ENCODE peak calls at places on chromosomes 7 and 10, in five cellular contexts. One of them, this sample, is unnamed.

GRCh38 chr7:50393547-50394252 is 56.5 kb downstream of the FIGNL1 start:
- DNase-seq in astrocyte: no peak
- DNase-seq in stimulated activated CD8-positive, alpha-beta memory T cell treated with anti-CD3 and anti-CD28 coated beads, Interleukin-12 subunit alpha, Interleukin-12 subunit beta, amount 100 ng/mL, for 1 hour: no peak
- DNase-seq in kidney tubule cell: no peak
- DNase-seq in left kidney: no peak
- DNase-seq in this sample: no peak

GRCh38 chr10:22705534-22705933 is 8.8 kb downstream of the PIP4K2A start:
- DNase-seq in astrocyte: no peak
- DNase-seq in stimulated activated CD8-positive, alpha-beta memory T cell treated with anti-CD3 and anti-CD28 coated beads, Interleukin-12 subunit alpha, Interleukin-12 subunit beta, amount 100 ng/mL, for 1 hour: no peak
- DNase-seq in left kidney: no peak
- DNase-seq in kidney tubule cell: no peak
- DNase-seq in this sample: no peak

GRCh38 chr7:142636751-142637150 is 112.5 kb upstream of the PRSS1 start:
- DNase-seq in astrocyte: no peak
- DNase-seq in left kidney: no peak
- DNase-seq in stimulated activated CD8-positive, alpha-beta memory T cell treated with anti-CD3 and anti-CD28 coated beads, Interleukin-12 subunit alpha, Interleukin-12 subunit beta, amount 100 ng/mL, for 1 hour: no peak
- DNase-seq in kidney tubule cell: no peak
- DNase-seq in this sample: no peak

GRCh38 chr7:3309140-3309539 is 8.1 kb downstream of the SDK1 start:
- DNase-seq in kidney tubule cell: peak
- DNase-seq in stimulated activated CD8-positive, alpha-beta memory T cell treated with anti-CD3 and anti-CD28 coated beads, Interleukin-12 subunit alpha, Interleukin-12 subunit beta, amount 100 ng/mL, for 1 hour: no peak
- DNase-seq in astrocyte: no peak
- DNase-seq in left kidney: no peak
- DNase-seq in this sample: no peak

GRCh38 chr10:112624546-112625048 is 177.6 kb downstream of the VTI1A start:
- DNase-seq in kidney tubule cell: no peak
- DNase-seq in left kidney: no peak
- DNase-seq in stimulated activated CD8-positive, alpha-beta memory T cell treated with anti-CD3 and anti-CD28 coated beads, Interleukin-12 subunit alpha, Interleukin-12 subunit beta, amount 100 ng/mL, for 1 hour: no peak
- DNase-seq in astrocyte: no peak
- DNase-seq in this sample: no peak

GRCh38 chr7:98284335-98285036 is 3.0 kb downstream of the BRI3 start:
- DNase-seq in kidney tubule cell: peak
- DNase-seq in stimulated activated CD8-positive, alpha-beta memory T cell treated with anti-CD3 and anti-CD28 coated beads, Interleukin-12 subunit alpha, Interleukin-12 subunit beta, amount 100 ng/mL, for 1 hour: no peak
- DNase-seq in left kidney: peak
- DNase-seq in astrocyte: peak
- DNase-seq in this sample: peak

GRCh38 chr7:128115821-128116723 is 84.8 kb upstream of the LRRC4 start:
- DNase-seq in left kidney: no peak
- DNase-seq in kidney tubule cell: no peak
- DNase-seq in astrocyte: no peak
- DNase-seq in stimulated activated CD8-positive, alpha-beta memory T cell treated with anti-CD3 and anti-CD28 coated beads, Interleukin-12 subunit alpha, Interleukin-12 subunit beta, amount 100 ng/mL, for 1 hour: no peak
- DNase-seq in this sample: peak

GRCh38 chr7:41217306-41217705 is 485.6 kb downstream of the INHBA start:
- DNase-seq in left kidney: no peak
- DNase-seq in astrocyte: peak
- DNase-seq in stimulated activated CD8-positive, alpha-beta memory T cell treated with anti-CD3 and anti-CD28 coated beads, Interleukin-12 subunit alpha, Interleukin-12 subunit beta, amount 100 ng/mL, for 1 hour: no peak
- DNase-seq in kidney tubule cell: peak
- DNase-seq in this sample: no peak

GRCh38 chr10:15245530-15245929 is 77.0 kb upstream of the NMT2 start:
- DNase-seq in astrocyte: no peak
- DNase-seq in stimulated activated CD8-positive, alpha-beta memory T cell treated with anti-CD3 and anti-CD28 coated beads, Interleukin-12 subunit alpha, Interleukin-12 subunit beta, amount 100 ng/mL, for 1 hour: no peak
- DNase-seq in left kidney: peak
- DNase-seq in kidney tubule cell: no peak
- DNase-seq in this sample: peak

GRCh38 chr7:66832531-66833351 is 88.3 kb upstream of the TMEM248 start:
- DNase-seq in kidney tubule cell: no peak
- DNase-seq in stimulated activated CD8-positive, alpha-beta memory T cell treated with anti-CD3 and anti-CD28 coated beads, Interleukin-12 subunit alpha, Interleukin-12 subunit beta, amount 100 ng/mL, for 1 hour: no peak
- DNase-seq in astrocyte: no peak
- DNase-seq in left kidney: no peak
- DNase-seq in this sample: no peak

GRCh38 chr7:73828107-73828803 is 2.5 kb upstream of the CLDN4 start:
- DNase-seq in kidney tubule cell: peak
- DNase-seq in astrocyte: peak
- DNase-seq in left kidney: peak
- DNase-seq in stimulated activated CD8-positive, alpha-beta memory T cell treated with anti-CD3 and anti-CD28 coated beads, Interleukin-12 subunit alpha, Interleukin-12 subunit beta, amount 100 ng/mL, for 1 hour: no peak
- DNase-seq in this sample: peak

GRCh38 chr7:102097601-102098161 is 189.0 kb upstream of the SH2B2 start:
- DNase-seq in left kidney: peak
- DNase-seq in astrocyte: no peak
- DNase-seq in stimulated activated CD8-positive, alpha-beta memory T cell treated with anti-CD3 and anti-CD28 coated beads, Interleukin-12 subunit alpha, Interleukin-12 subunit beta, amount 100 ng/mL, for 1 hour: no peak
- DNase-seq in kidney tubule cell: no peak
- DNase-seq in this sample: no peak

GRCh38 chr10:95327367-95327766 is 36.6 kb upstream of the PDLIM1 start:
- DNase-seq in astrocyte: peak
- DNase-seq in kidney tubule cell: peak
- DNase-seq in stimulated activated CD8-positive, alpha-beta memory T cell treated with anti-CD3 and anti-CD28 coated beads, Interleukin-12 subunit alpha, Interleukin-12 subunit beta, amount 100 ng/mL, for 1 hour: no peak
- DNase-seq in left kidney: no peak
- DNase-seq in this sample: no peak

GRCh38 chr10:86596266-86596665 is 58.1 kb upstream of the OPN4 start:
- DNase-seq in kidney tubule cell: no peak
- DNase-seq in astrocyte: no peak
- DNase-seq in left kidney: no peak
- DNase-seq in stimulated activated CD8-positive, alpha-beta memory T cell treated with anti-CD3 and anti-CD28 coated beads, Interleukin-12 subunit alpha, Interleukin-12 subunit beta, amount 100 ng/mL, for 1 hour: no peak
- DNase-seq in this sample: no peak

GRCh38 chr10:120005408-120006280 is 113.1 kb downstream of the SEC23IP start:
- DNase-seq in astrocyte: peak
- DNase-seq in kidney tubule cell: no peak
- DNase-seq in stimulated activated CD8-positive, alpha-beta memory T cell treated with anti-CD3 and anti-CD28 coated beads, Interleukin-12 subunit alpha, Interleukin-12 subunit beta, amount 100 ng/mL, for 1 hour: no peak
- DNase-seq in left kidney: peak
- DNase-seq in this sample: peak

GRCh38 chr10:77463967-77464745 is 173.5 kb downstream of the KCNMA1 start:
- DNase-seq in kidney tubule cell: peak
- DNase-seq in astrocyte: peak
- DNase-seq in stimulated activated CD8-positive, alpha-beta memory T cell treated with anti-CD3 and anti-CD28 coated beads, Interleukin-12 subunit alpha, Interleukin-12 subunit beta, amount 100 ng/mL, for 1 hour: no peak
- DNase-seq in left kidney: no peak
- DNase-seq in this sample: no peak

GRCh38 chr7:99034932-99035722 is 108.8 kb downstream of the SMURF1 start:
- DNase-seq in stimulated activated CD8-positive, alpha-beta memory T cell treated with anti-CD3 and anti-CD28 coated beads, Interleukin-12 subunit alpha, Interleukin-12 subunit beta, amount 100 ng/mL, for 1 hour: no peak
- DNase-seq in astrocyte: no peak
- DNase-seq in kidney tubule cell: no peak
- DNase-seq in left kidney: no peak
- DNase-seq in this sample: no peak

GRCh38 chr10:28105561-28105960 is 106.7 kb upstream of the ODAD2 start:
- DNase-seq in stimulated activated CD8-positive, alpha-beta memory T cell treated with anti-CD3 and anti-CD28 coated beads, Interleukin-12 subunit alpha, Interleukin-12 subunit beta, amount 100 ng/mL, for 1 hour: no peak
- DNase-seq in left kidney: no peak
- DNase-seq in kidney tubule cell: peak
- DNase-seq in astrocyte: no peak
- DNase-seq in this sample: no peak

GRCh38 chr10:114044251-114045070 is 795 bp downstream of the ADRB1 start:
- DNase-seq in left kidney: peak
- DNase-seq in kidney tubule cell: no peak
- DNase-seq in stimulated activated CD8-positive, alpha-beta memory T cell treated with anti-CD3 and anti-CD28 coated beads, Interleukin-12 subunit alpha, Interleukin-12 subunit beta, amount 100 ng/mL, for 1 hour: no peak
- DNase-seq in astrocyte: no peak
- DNase-seq in this sample: peak

GRCh38 chr7:23471090-23471859 is 984 bp upstream of the IGF2BP3 start:
- DNase-seq in stimulated activated CD8-positive, alpha-beta memory T cell treated with anti-CD3 and anti-CD28 coated beads, Interleukin-12 subunit alpha, Interleukin-12 subunit beta, amount 100 ng/mL, for 1 hour: no peak
- DNase-seq in left kidney: peak
- DNase-seq in kidney tubule cell: peak
- DNase-seq in astrocyte: peak
- DNase-seq in this sample: peak

GRCh38 chr10:119489572-119490326 is 52.8 kb downstream of the RGS10 start:
- DNase-seq in astrocyte: no peak
- DNase-seq in kidney tubule cell: peak
- DNase-seq in stimulated activated CD8-positive, alpha-beta memory T cell treated with anti-CD3 and anti-CD28 coated beads, Interleukin-12 subunit alpha, Interleukin-12 subunit beta, amount 100 ng/mL, for 1 hour: peak
- DNase-seq in left kidney: peak
- DNase-seq in this sample: peak

GRCh38 chr10:105974803-105975456 is 1189.6 kb downstream of the SORCS1 start:
- DNase-seq in stimulated activated CD8-positive, alpha-beta memory T cell treated with anti-CD3 and anti-CD28 coated beads, Interleukin-12 subunit alpha, Interleukin-12 subunit beta, amount 100 ng/mL, for 1 hour: no peak
- DNase-seq in kidney tubule cell: peak
- DNase-seq in astrocyte: no peak
- DNase-seq in left kidney: peak
- DNase-seq in this sample: peak

GRCh38 chr7:132865366-132865765 is 216.5 kb downstream of the CHCHD3 start:
- DNase-seq in astrocyte: no peak
- DNase-seq in stimulated activated CD8-positive, alpha-beta memory T cell treated with anti-CD3 and anti-CD28 coated beads, Interleukin-12 subunit alpha, Interleukin-12 subunit beta, amount 100 ng/mL, for 1 hour: no peak
- DNase-seq in left kidney: no peak
- DNase-seq in kidney tubule cell: peak
- DNase-seq in this sample: no peak

GRCh38 chr10:42941245-42941644 is 135.6 kb upstream of the RET start:
- DNase-seq in left kidney: no peak
- DNase-seq in astrocyte: no peak
- DNase-seq in kidney tubule cell: no peak
- DNase-seq in stimulated activated CD8-positive, alpha-beta memory T cell treated with anti-CD3 and anti-CD28 coated beads, Interleukin-12 subunit alpha, Interleukin-12 subunit beta, amount 100 ng/mL, for 1 hour: no peak
- DNase-seq in this sample: no peak

GRCh38 chr10:124700293-124701037 is 43.7 kb downstream of the FAM53B start:
- DNase-seq in astrocyte: no peak
- DNase-seq in kidney tubule cell: no peak
- DNase-seq in stimulated activated CD8-positive, alpha-beta memory T cell treated with anti-CD3 and anti-CD28 coated beads, Interleukin-12 subunit alpha, Interleukin-12 subunit beta, amount 100 ng/mL, for 1 hour: no peak
- DNase-seq in left kidney: no peak
- DNase-seq in this sample: no peak

GRCh38 chr10:30000802-30001571 is 58.4 kb downstream of the JCAD start:
- DNase-seq in astrocyte: peak
- DNase-seq in stimulated activated CD8-positive, alpha-beta memory T cell treated with anti-CD3 and anti-CD28 coated beads, Interleukin-12 subunit alpha, Interleukin-12 subunit beta, amount 100 ng/mL, for 1 hour: no peak
- DNase-seq in kidney tubule cell: peak
- DNase-seq in left kidney: no peak
- DNase-seq in this sample: no peak

GRCh38 chr7:140045697-140046096 is 17.1 kb downstream of the PARP12 start:
- DNase-seq in kidney tubule cell: no peak
- DNase-seq in astrocyte: no peak
- DNase-seq in left kidney: no peak
- DNase-seq in stimulated activated CD8-positive, alpha-beta memory T cell treated with anti-CD3 and anti-CD28 coated beads, Interleukin-12 subunit alpha, Interleukin-12 subunit beta, amount 100 ng/mL, for 1 hour: no peak
- DNase-seq in this sample: no peak

GRCh38 chr10:21807162-21807561 is 196.4 kb downstream of the DNAJC1 start:
- DNase-seq in astrocyte: no peak
- DNase-seq in left kidney: peak
- DNase-seq in kidney tubule cell: no peak
- DNase-seq in stimulated activated CD8-positive, alpha-beta memory T cell treated with anti-CD3 and anti-CD28 coated beads, Interleukin-12 subunit alpha, Interleukin-12 subunit beta, amount 100 ng/mL, for 1 hour: no peak
- DNase-seq in this sample: peak

GRCh38 chr7:50528266-50529092 is 36.7 kb downstream of the DDC start:
- DNase-seq in left kidney: peak
- DNase-seq in astrocyte: no peak
- DNase-seq in kidney tubule cell: no peak
- DNase-seq in stimulated activated CD8-positive, alpha-beta memory T cell treated with anti-CD3 and anti-CD28 coated beads, Interleukin-12 subunit alpha, Interleukin-12 subunit beta, amount 100 ng/mL, for 1 hour: no peak
- DNase-seq in this sample: no peak

GRCh38 chr10:11424456-11425287 is 186.8 kb downstream of the USP6NL start:
- DNase-seq in astrocyte: peak
- DNase-seq in left kidney: peak
- DNase-seq in stimulated activated CD8-positive, alpha-beta memory T cell treated with anti-CD3 and anti-CD28 coated beads, Interleukin-12 subunit alpha, Interleukin-12 subunit beta, amount 100 ng/mL, for 1 hour: no peak
- DNase-seq in kidney tubule cell: peak
- DNase-seq in this sample: peak

GRCh38 chr7:51139796-51140195 is 176.8 kb downstream of the COBL start:
- DNase-seq in astrocyte: no peak
- DNase-seq in kidney tubule cell: peak
- DNase-seq in left kidney: no peak
- DNase-seq in stimulated activated CD8-positive, alpha-beta memory T cell treated with anti-CD3 and anti-CD28 coated beads, Interleukin-12 subunit alpha, Interleukin-12 subunit beta, amount 100 ng/mL, for 1 hour: no peak
- DNase-seq in this sample: no peak

GRCh38 chr10:112875474-112876267 is 74.4 kb upstream of the TCF7L2 start:
- DNase-seq in left kidney: no peak
- DNase-seq in stimulated activated CD8-positive, alpha-beta memory T cell treated with anti-CD3 and anti-CD28 coated beads, Interleukin-12 subunit alpha, Interleukin-12 subunit beta, amount 100 ng/mL, for 1 hour: no peak
- DNase-seq in kidney tubule cell: peak
- DNase-seq in astrocyte: peak
- DNase-seq in this sample: no peak

GRCh38 chr10:13087986-13088618 is 11.9 kb upstream of the OPTN start:
- DNase-seq in astrocyte: peak
- DNase-seq in kidney tubule cell: peak
- DNase-seq in left kidney: no peak
- DNase-seq in stimulated activated CD8-positive, alpha-beta memory T cell treated with anti-CD3 and anti-CD28 coated beads, Interleukin-12 subunit alpha, Interleukin-12 subunit beta, amount 100 ng/mL, for 1 hour: no peak
- DNase-seq in this sample: no peak

GRCh38 chr10:11684717-11685645 is 57.2 kb upstream of the ECHDC3 start:
- DNase-seq in kidney tubule cell: peak
- DNase-seq in astrocyte: peak
- DNase-seq in stimulated activated CD8-positive, alpha-beta memory T cell treated with anti-CD3 and anti-CD28 coated beads, Interleukin-12 subunit alpha, Interleukin-12 subunit beta, amount 100 ng/mL, for 1 hour: peak
- DNase-seq in left kidney: peak
- DNase-seq in this sample: peak

GRCh38 chr10:25974897-25975459 is 40.9 kb downstream of the MYO3A start:
- DNase-seq in astrocyte: peak
- DNase-seq in left kidney: no peak
- DNase-seq in kidney tubule cell: no peak
- DNase-seq in stimulated activated CD8-positive, alpha-beta memory T cell treated with anti-CD3 and anti-CD28 coated beads, Interleukin-12 subunit alpha, Interleukin-12 subunit beta, amount 100 ng/mL, for 1 hour: no peak
- DNase-seq in this sample: peak

GRCh38 chr7:135911091-135911490 is 66.1 kb downstream of the MTPN start:
- DNase-seq in left kidney: peak
- DNase-seq in kidney tubule cell: no peak
- DNase-seq in astrocyte: no peak
- DNase-seq in stimulated activated CD8-positive, alpha-beta memory T cell treated with anti-CD3 and anti-CD28 coated beads, Interleukin-12 subunit alpha, Interleukin-12 subunit beta, amount 100 ng/mL, for 1 hour: no peak
- DNase-seq in this sample: no peak

GRCh38 chr10:80150172-80150571 is 17.6 kb downstream of the PLAC9 start:
- DNase-seq in stimulated activated CD8-positive, alpha-beta memory T cell treated with anti-CD3 and anti-CD28 coated beads, Interleukin-12 subunit alpha, Interleukin-12 subunit beta, amount 100 ng/mL, for 1 hour: no peak
- DNase-seq in kidney tubule cell: no peak
- DNase-seq in astrocyte: no peak
- DNase-seq in left kidney: no peak
- DNase-seq in this sample: no peak

This sample was measured in mesendoderm.